ENCODE peak calls at places on chromosomes 13 and 19, in four cellular contexts. J is astrocyte, Y is tibial artery, B is mammary epithelial cell. C is an unnamed sample. For H3K4me1 and H3K9me3, the result is how much of the 10 kb centered on the place peaks cover.

GRCh38 chr13:76944457-76944856 is 3.9 kb upstream of the ACOD1 start:
- DNase-seq in J (peak), Y (no peak), B (peak), C (no peak)

GRCh38 chr19:46776927-46777911 is 11.2 kb downstream of the SLC1A5 start:
- DNase-seq in J (no peak), Y (no peak), B (no peak), C (no peak)

GRCh38 chr13:112521073-112521685 is 66.8 kb downstream of the TUBGCP3 start:
- DNase-seq in J (no peak), Y (no peak), B (no peak), C (no peak)

GRCh38 chr13:113901231-113901630 is 37.4 kb upstream of the GAS6 start:
- DNase-seq in J (peak), Y (no peak), B (no peak), C (no peak)

GRCh38 chr19:36605839-36606478 is 846 bp downstream of the ZNF382 start:
- DNase-seq in J (no peak), Y (no peak), B (peak), C (no peak)

GRCh38 chr19:6481541-6482342 is at the start of gene DENND1C:
- DNase-seq in J (no peak), Y (no peak), B (no peak), C (no peak)

GRCh38 chr19:13881692-13882418 is 4.9 kb downstream of the NANOS3 start:
- DNase-seq in J (peak), Y (no peak), B (no peak), C (no peak)

GRCh38 chr19:36182612-36183454 is 30.6 kb upstream of the COX7A1 start:
- DNase-seq in J (peak), Y (no peak), B (no peak), C (no peak)

GRCh38 chr19:36417752-36418286 is 625 bp downstream of the ZFP82 start:
- DNase-seq in J (no peak), Y (no peak), B (no peak), C (no peak)

GRCh38 chr13:30730526-30730925 is 4.8 kb upstream of the ALOX5AP start:
- DNase-seq in J (no peak), Y (no peak), B (no peak), C (no peak)

GRCh38 chr19:51016798-51017683 is 2.5 kb downstream of the KLK10 start:
- DNase-seq in J (no peak), Y (no peak), B (peak), C (peak)

GRCh38 chr13:106491928-106492327 is 43.5 kb downstream of the EFNB2 start:
- DNase-seq in J (no peak), Y (no peak), B (no peak), C (no peak)

GRCh38 chr19:43675269-43675879 is 5.4 kb upstream of the PLAUR start:
- DNase-seq in J (peak), Y (no peak), B (peak), C (peak)

GRCh38 chr19:43362745-43363144 is 9.3 kb downstream of the CD177 start:
- DNase-seq in J (no peak), Y (no peak), B (no peak), C (no peak)

GRCh38 chr13:40777166-40777956 is 6.4 kb upstream of the MRPS31 start:
- DNase-seq in J (peak), Y (no peak), B (peak), C (no peak)

GRCh38 chr19:42247631-42248199 is 5.3 kb upstream of the GSK3A start:
- DNase-seq in J (no peak), Y (no peak), B (no peak), C (no peak)
- H3K4me1 ChIP-seq in J (under half), Y (half or more), B (under half), C (under half)

GRCh38 chr19:22257916-22258315 is 28.3 kb upstream of the ZNF729 start:
- DNase-seq in J (no peak), Y (no peak), B (no peak), C (no peak)
- H3K9me3 ChIP-seq in J (under half), Y (under half), B (under half), C (under half)

DNA sequence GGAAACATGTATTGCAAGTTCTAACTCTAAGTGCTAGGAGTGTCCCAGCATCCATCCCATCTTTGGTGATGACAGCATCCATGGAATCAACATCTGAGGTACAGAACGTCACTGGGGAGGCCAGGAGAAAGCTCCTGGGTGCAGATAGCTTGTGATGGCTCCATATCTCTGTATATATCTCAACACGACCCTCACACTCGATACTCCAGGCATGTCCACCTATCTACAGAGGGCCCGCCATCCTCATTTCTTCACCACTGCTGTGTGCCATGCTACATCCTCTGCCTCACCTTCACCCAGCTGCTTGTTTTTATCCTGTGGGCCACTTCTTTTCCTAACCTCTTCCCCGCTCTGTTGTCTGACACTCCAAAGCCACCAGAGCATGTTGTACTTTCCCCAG is 100.4 kb upstream of the SERP2 start:
- DNase-seq in J (no peak), Y (no peak), B (no peak), C (no peak)
- H3K4me1 ChIP-seq in J (under half), Y (half or more), B (under half), C (under half)

DNA sequence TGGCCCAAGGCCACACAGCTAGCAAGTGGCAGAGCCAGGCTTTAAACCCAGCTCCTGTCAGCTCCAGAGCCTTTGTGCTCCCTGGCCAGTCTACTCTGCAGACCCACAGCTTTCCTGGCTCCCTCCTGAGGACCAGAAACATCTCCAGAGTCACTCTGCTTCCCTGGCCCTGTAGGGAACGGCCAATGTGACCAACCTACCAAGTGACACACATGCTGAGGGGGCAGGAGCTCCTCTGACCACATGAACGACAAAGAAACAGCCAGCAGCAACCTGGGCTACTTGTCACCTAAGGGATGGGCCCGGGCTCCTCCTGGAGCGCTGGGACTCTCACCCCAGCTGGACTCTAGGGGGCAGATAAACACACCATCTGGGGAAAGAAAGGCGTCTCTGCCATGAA is 19.3 kb downstream of the PEG3 start:
- DNase-seq in J (no peak), Y (no peak), B (no peak), C (no peak)
- H3K9me3 ChIP-seq in J (under half), Y (under half), B (half or more), C (under half)

GRCh38 chr19:40862785-40863184 is 12.5 kb upstream of the CYP2A6 start:
- DNase-seq in J (no peak), Y (no peak), B (no peak), C (no peak)
- H3K4me1 ChIP-seq in J (under half), Y (under half), B (under half), C (under half)

DNA sequence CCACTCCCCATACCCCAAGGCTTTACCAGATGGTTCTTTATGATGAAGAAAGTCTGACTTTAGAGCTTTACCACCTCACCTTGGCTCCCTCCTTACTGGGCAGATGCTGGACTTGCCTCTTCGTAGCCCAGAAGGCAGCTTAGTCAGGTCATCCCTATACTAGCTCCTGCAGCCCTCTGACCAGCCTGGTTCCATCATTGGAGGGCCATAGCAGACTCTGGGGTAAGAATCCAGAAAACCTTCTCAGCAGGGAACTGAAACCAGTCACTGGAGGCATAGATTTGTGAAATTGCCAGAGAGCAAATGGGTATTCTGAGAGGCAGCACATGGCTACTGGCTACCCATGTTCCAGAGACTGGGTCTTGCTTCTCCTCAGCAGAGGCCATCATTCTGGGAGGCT is 21.8 kb upstream of the ZNF492 start:
- DNase-seq in J (no peak), Y (no peak), B (no peak), C (no peak)
- H3K9me3 ChIP-seq in J (under half), Y (under half), B (under half), C (under half)

DNA sequence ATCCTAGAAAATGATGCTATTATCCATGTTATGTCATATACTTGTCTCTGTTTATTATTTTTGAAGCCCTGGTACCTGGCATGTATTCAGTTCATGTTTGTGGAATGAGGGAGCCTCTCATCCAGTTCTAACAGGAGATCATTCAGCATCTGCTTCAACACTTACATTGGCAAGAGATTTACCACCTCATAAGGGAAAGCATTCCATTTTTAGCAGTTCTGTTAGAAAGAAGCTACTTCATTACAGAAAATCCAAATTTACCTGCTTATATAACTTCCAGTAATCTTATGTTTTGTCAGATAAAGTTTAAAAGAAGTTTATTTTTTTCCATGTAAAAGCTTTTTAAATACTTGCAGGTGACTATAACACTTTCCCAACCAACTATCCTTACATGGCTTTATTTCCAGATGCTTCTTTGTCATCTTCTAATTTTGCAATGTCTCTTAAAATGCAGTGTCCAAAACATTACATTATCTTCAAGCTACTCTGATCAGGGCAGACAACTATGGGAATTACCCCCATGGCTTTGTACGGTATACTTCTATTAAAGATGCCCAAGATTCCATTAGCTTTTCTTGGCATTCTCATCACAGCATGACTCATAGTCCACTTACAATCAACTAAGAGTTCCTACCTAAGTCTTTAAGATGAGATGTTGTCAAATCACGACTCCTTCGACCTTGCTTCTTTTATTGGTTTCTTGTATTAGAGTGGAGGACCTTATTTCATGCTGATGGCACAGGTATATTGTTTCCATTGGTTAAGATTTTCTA is 262.1 kb downstream of the PCDH9 start:
- DNase-seq in J (no peak), Y (no peak), B (no peak), C (no peak)
- H3K4me1 ChIP-seq in J (under half), Y (under half), B (under half), C (under half)

DNA sequence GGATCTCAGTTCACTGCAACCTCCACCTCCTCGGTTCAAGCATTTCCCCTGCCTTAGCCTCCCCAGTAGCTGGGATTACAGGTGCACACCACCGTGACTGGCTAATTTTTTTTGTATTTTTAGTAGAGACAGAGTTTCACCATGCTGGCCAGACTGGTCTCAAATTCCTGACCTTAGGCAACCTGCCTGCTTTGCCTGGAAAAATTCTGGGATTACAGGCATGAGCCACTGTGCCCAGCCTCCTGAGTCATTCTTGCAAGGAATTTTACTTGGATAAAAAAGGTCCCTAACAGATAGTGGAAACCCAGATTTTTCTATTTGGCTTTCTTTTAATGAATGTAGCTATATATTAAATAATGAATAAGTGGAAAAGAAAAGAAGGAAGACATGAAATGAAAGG is 449.9 kb upstream of the ATXN8OS start:
- DNase-seq in J (no peak), Y (no peak), B (no peak), C (no peak)
- H3K9me3 ChIP-seq in J (under half), Y (under half), B (under half), C (under half)

DNA sequence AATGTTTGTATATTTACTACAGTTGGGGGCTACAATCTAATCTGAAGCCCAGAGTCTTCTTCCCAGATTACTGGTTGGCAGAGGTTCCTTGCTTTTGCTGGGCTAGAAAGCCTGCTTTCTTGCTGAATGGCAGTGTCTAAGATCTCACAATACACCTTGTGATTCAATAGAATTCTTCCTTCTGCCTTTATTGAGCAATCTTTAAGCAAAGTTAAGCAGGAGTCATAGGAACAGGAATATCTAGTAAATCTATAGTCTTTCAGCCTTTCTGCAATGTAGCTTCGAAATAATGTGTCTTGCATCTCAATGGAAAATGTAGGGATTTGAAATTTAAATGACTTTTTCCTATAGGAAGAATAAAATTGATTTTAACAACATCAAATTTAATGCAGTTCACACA is 346.1 kb downstream of the SLITRK1 start:
- DNase-seq in J (no peak), Y (no peak), B (no peak), C (no peak)
- H3K4me1 ChIP-seq in J (under half), Y (under half), B (under half), C (under half)

C was measured in RWPE2.